ENCODE peak calls at places on chromosomes 5 and 9, in four cellular contexts. Y, B, A and M are unnamed samples.

GRCh38 chr5:135435467-135436330 is 11.4 kb downstream of the DCANP1 start:
- DNase-seq in B (peak; percentile 11), Y (no peak), A (no peak), M (no peak)

GRCh38 chr5:35626108-35626507 is 8.4 kb downstream of the SPEF2 start:
- DNase-seq in Y (no peak), B (no peak), A (peak; percentile 52), M (no peak)

GRCh38 chr5:42360061-42360460 is 63.2 kb upstream of the GHR start:
- DNase-seq in Y (no peak), A (peak; percentile 1), B (no peak), M (no peak)

GRCh38 chr5:142800776-142801494 is 30.8 kb downstream of the ARHGAP26 start:
- DNase-seq in Y (peak; percentile 65), B (peak; percentile 65), A (no peak), M (no peak)

GRCh38 chr5:139903805-139904565 is 108.4 kb downstream of the PSD2 start:
- DNase-seq in A (no peak), B (no peak), Y (peak; percentile 34), M (peak; percentile 55)

GRCh38 chr9:5553211-5553610 is 42.9 kb downstream of the PDCD1LG2 start:
- DNase-seq in Y (no peak), A (peak; percentile 67), B (no peak), M (no peak)

GRCh38 chr5:107937198-107937597 is 266.5 kb upstream of the EFNA5 start:
- DNase-seq in B (no peak), A (no peak), Y (no peak), M (peak; percentile 67)

GRCh38 chr5:43207601-43208000 is 15.6 kb downstream of the NIM1K start:
- DNase-seq in B (no peak), Y (no peak), A (no peak), M (no peak)

GRCh38 chr5:33313150-33313549 is 127.6 kb upstream of the TARS1 start:
- DNase-seq in Y (no peak), B (no peak), A (peak; percentile 90), M (no peak)

GRCh38 chr5:81165493-81166119 is 67.5 kb upstream of the CKMT2 start:
- DNase-seq in B (peak; percentile 69), A (peak; percentile 48), Y (peak; percentile 79), M (peak; percentile 58)

GRCh38 chr9:91443321-91443993 is 19.8 kb upstream of the NFIL3 start:
- DNase-seq in B (no peak), A (no peak), Y (no peak), M (peak; percentile 17)

GRCh38 chr5:148898413-148899075 is 72.1 kb downstream of the ADRB2 start:
- DNase-seq in Y (no peak), A (no peak), B (no peak), M (no peak)

GRCh38 chr5:135900276-135900675 is 4.6 kb upstream of the IL9 start:
- DNase-seq in B (no peak), Y (no peak), A (no peak), M (no peak)

GRCh38 chr5:180166168-180166567 is 42.8 kb downstream of the RASGEF1C start:
- DNase-seq in B (no peak), Y (no peak), A (no peak), M (no peak)

GRCh38 chr9:89342948-89343347 is 24.6 kb downstream of the SECISBP2 start:
- DNase-seq in Y (no peak), B (no peak), A (peak; percentile 20), M (no peak)

GRCh38 chr5:16585028-16585667 is 31.6 kb downstream of the RETREG1 start:
- DNase-seq in A (no peak), Y (peak; percentile 12), B (no peak), M (no peak)